ENCODE peak calls at places on chromosomes 1 and 21, in ten cellular contexts. I is GM12865; E is SW480; M is activated CD8-positive, alpha-beta memory T cell treated with anti-CD3 and anti-CD28 coated beads for 1 hour; G is NCI-H1930; F is Right ventricle myocardium superior; D is AG20443; X is iris pigment epithelial cell; H is lung; A is NCI-H526. O is an unnamed sample.

GRCh38 chr1:8345621-8346415 is 27.9 kb downstream of the SLC45A1 start:
- DNase-seq in E (no peak), I (no peak), X (no peak), M (no peak), F (no peak), G (no peak), A (no peak), D (no peak), H (no peak), O (no peak)

GRCh38 chr1:55048453-55049270 is 9.3 kb downstream of the PCSK9 start:
- DNase-seq in D (no peak), X (no peak), F (no peak), A (no peak), E (no peak), H (no peak), G (no peak), M (no peak), I (no peak), O (no peak)

GRCh38 chr1:201513498-201514243 is 6.7 kb upstream of the CSRP1 start:
- DNase-seq in G (no peak), H (no peak), M (no peak), E (no peak), D (no peak), I (no peak), X (no peak), F (no peak), A (no peak), O (no peak)

GRCh38 chr1:85864727-85865126 is 156.5 kb upstream of the ZNHIT6 start:
- DNase-seq in M (no peak), X (no peak), H (no peak), A (no peak), F (no peak), D (no peak), I (no peak), E (no peak), G (no peak), O (no peak)

GRCh38 chr1:156104065-156104810 is 10.3 kb upstream of the LMNA start:
- DNase-seq in M (no peak), X (peak), E (peak), I (peak), A (peak), F (peak), G (no peak), H (peak), D (peak), O (no peak)

GRCh38 chr21:29238052-29238966 is 60.4 kb upstream of the BACH1 start:
- DNase-seq in G (no peak), H (no peak), E (no peak), D (peak), I (no peak), F (no peak), A (no peak), X (no peak), M (no peak), O (no peak)

GRCh38 chr1:155205969-155206593 is 1.6 kb downstream of the THBS3 start:
- DNase-seq in X (no peak), E (no peak), D (no peak), I (no peak), M (no peak), F (no peak), A (no peak), G (no peak), H (no peak), O (no peak)

GRCh38 chr1:89952021-89952995 is 42.6 kb upstream of the ZNF326 start:
- DNase-seq in H (no peak), F (no peak), X (peak), M (no peak), A (no peak), E (no peak), I (no peak), G (no peak), D (peak), O (no peak)

GRCh38 chr1:25799758-25800537 is at the start of gene SELENON:
- DNase-seq in X (peak), F (peak), H (peak), M (no peak), D (peak), E (peak), I (no peak), G (peak), A (peak), O (peak)

GRCh38 chr1:116722016-116722838 is 32.0 kb upstream of the CD2 start:
- DNase-seq in X (no peak), H (no peak), M (no peak), E (no peak), F (no peak), A (no peak), G (no peak), I (no peak), D (no peak), O (no peak)

O was measured in NT2/D1.